ENCODE peak calls at places on chromosome 5, in nine cellular contexts. V is A549; W is fibroblast of mammary gland; I is left ventricle myocardium inferior; A is GM23248; X is ascending aorta; M is lower lobe of right lung; Y is effector memory CD4-positive, alpha-beta T cell; D is DND-41. E is an unnamed sample.

GRCh38 chr5:131068893-131069643 is 96.0 kb downstream of the HINT1 start:
- DNase-seq in M (no peak), Y (peak; percentile 34), A (peak; percentile 3), X (no peak), I (no peak), V (no peak), D (peak; percentile 80), W (no peak), E (no peak)

GRCh38 chr5:20276061-20276958 is 288.3 kb upstream of the CDH18 start:
- DNase-seq in D (no peak), W (peak; percentile 87), X (no peak), M (no peak), V (peak; percentile 65), Y (no peak), I (no peak), A (peak; percentile 79), E (peak; percentile 4)

GRCh38 chr5:53259176-53259575 is 149.6 kb upstream of the MOCS2 start:
- DNase-seq in W (no peak), A (no peak), X (no peak), I (no peak), D (no peak), Y (no peak), V (no peak), M (no peak), E (no peak)

GRCh38 chr5:56466136-56466816 is 233.1 kb upstream of the ANKRD55 start:
- DNase-seq in X (no peak), D (no peak), V (no peak), A (no peak), M (no peak), I (no peak), Y (no peak), W (no peak), E (no peak)

GRCh38 chr5:146528232-146528631 is 12.2 kb upstream of the GPR151 start:
- DNase-seq in X (no peak), D (no peak), Y (no peak), W (no peak), M (no peak), A (no peak), I (no peak), V (no peak), E (no peak)

GRCh38 chr5:54593809-54594208 is 76.2 kb downstream of the SNX18 start:
- DNase-seq in V (no peak), D (no peak), A (no peak), I (no peak), W (no peak), Y (no peak), X (no peak), M (no peak), E (no peak)

GRCh38 chr5:110017854-110018253 is 328.1 kb downstream of the MAN2A1 start:
- DNase-seq in V (no peak), Y (no peak), X (no peak), W (no peak), A (no peak), M (no peak), D (no peak), I (no peak), E (no peak)

GRCh38 chr5:149831492-149831891 is 101.4 kb downstream of the PPARGC1B start:
- DNase-seq in I (no peak), M (no peak), W (peak; percentile 48), Y (no peak), X (no peak), D (no peak), V (peak; percentile 41), A (peak; percentile 47), E (no peak)

GRCh38 chr5:154176191-154176590 is 14.3 kb upstream of the GALNT10 start:
- DNase-seq in Y (no peak), I (no peak), W (no peak), M (no peak), V (no peak), X (no peak), D (no peak), A (peak; percentile 52), E (no peak)

DNA sequence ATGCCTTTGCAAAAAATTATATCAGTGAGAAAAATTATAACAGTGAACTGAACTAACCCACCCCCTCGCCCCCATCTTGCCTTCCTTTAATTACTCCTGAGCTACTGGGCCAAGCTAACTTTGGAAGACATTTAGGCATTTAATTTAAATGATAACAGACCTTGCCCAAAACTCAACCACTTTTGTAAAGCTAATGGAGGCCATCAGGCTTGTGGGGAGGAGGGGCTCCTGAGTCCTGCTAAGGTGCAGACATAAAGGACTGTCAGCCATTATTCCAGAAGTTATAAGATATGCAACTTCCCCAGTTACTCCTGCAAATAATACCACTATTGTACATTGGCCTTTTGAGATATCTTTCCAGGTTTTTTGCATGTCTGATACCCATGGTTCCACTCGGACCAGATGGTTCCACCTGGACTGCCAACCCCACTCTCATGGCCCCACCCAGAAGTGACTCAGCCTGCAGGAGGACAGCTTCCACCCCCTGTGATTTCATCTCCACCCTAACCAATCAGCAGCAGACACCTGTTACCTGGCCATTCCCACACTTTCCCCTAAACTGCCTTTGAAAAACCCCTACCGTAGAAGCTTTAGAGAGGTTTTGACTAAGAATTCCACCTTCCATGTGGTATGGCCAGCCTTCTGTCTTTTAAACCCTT is 805.4 kb upstream of the CDH6 start:
- DNase-seq in D (no peak), A (no peak), M (no peak), W (no peak), Y (no peak), I (no peak), X (no peak), V (no peak), E (no peak)
- H3K4me3 ChIP-seq in D (no peak overlapping the region), A (no peak overlapping the region), M (no peak overlapping the region), W (no peak overlapping the region), Y (no peak overlapping the region), I (no peak overlapping the region), X (no peak overlapping the region), V (no peak overlapping the region), E (no peak overlapping the region)

GRCh38 chr5:74864823-74865222 is 1.4 kb downstream of the FAM169A start:
- DNase-seq in A (no peak), W (no peak), I (no peak), M (no peak), Y (no peak), X (no peak), V (no peak), D (no peak), E (no peak)
- H3K4me3 ChIP-seq in A (no peak overlapping the region), W (no peak overlapping the region), I (peak overlapping the region; percentile 72), M (no peak overlapping the region), Y (peak overlapping the region; percentile 55), X (no peak overlapping the region), V (peak overlapping the region; percentile 66), D (peak overlapping the region; percentile 82), E (no peak overlapping the region)

GRCh38 chr5:137516961-137517360 is 17.8 kb upstream of the SPOCK1 start:
- DNase-seq in W (no peak), M (no peak), A (no peak), V (no peak), Y (no peak), I (no peak), X (no peak), D (no peak), E (no peak)
- H3K4me3 ChIP-seq in W (no peak overlapping the region), M (no peak overlapping the region), A (no peak overlapping the region), V (no peak overlapping the region), Y (no peak overlapping the region), I (no peak overlapping the region), X (no peak overlapping the region), D (no peak overlapping the region), E (no peak overlapping the region)

GRCh38 chr5:96896285-96896711 is 20.0 kb downstream of the ERAP2 start:
- DNase-seq in M (no peak), V (no peak), I (no peak), D (no peak), A (no peak), X (no peak), W (no peak), Y (no peak), E (no peak)
- H3K4me3 ChIP-seq in M (no peak overlapping the region), V (no peak overlapping the region), I (no peak overlapping the region), D (no peak overlapping the region), A (no peak overlapping the region), X (no peak overlapping the region), W (no peak overlapping the region), Y (peak overlapping the region; percentile 29), E (no peak overlapping the region)

DNA sequence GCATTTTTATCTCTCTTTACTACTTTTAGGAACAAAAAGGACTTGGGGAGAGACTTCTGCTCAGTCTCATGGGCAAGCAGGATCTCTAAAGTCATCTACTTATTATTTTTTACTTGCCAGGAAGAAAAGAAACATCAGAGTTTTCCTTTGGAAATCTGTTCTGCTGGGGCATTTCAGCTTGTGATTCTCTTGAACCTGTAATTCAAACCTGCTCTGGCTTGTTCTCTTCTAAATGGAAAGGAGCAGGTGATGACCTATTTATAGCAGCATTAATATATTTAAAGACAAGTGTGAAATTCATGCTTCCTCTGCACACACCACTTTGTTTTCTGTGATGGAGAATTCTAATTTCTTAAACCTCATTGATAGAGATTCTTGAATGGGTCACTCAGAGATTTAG is 2.0 kb downstream of the ADCY2 start:
- DNase-seq in M (no peak), I (no peak), V (no peak), W (no peak), X (no peak), D (no peak), A (no peak), Y (no peak), E (no peak)
- H3K4me3 ChIP-seq in M (no peak overlapping the region), I (no peak overlapping the region), V (no peak overlapping the region), W (no peak overlapping the region), X (no peak overlapping the region), D (no peak overlapping the region), A (no peak overlapping the region), Y (no peak overlapping the region), E (no peak overlapping the region)

GRCh38 chr5:116315531-116315930 is 230.7 kb downstream of the COMMD10 start:
- DNase-seq in M (no peak), D (no peak), I (no peak), X (no peak), A (no peak), W (no peak), V (no peak), Y (no peak), E (no peak)
- H3K4me3 ChIP-seq in M (no peak overlapping the region), D (no peak overlapping the region), I (no peak overlapping the region), X (no peak overlapping the region), A (no peak overlapping the region), W (no peak overlapping the region), V (no peak overlapping the region), Y (no peak overlapping the region), E (no peak overlapping the region)

GRCh38 chr5:88876714-88877113 is 6.3 kb downstream of the MEF2C start:
- DNase-seq in X (no peak), D (no peak), I (no peak), W (no peak), Y (no peak), V (no peak), M (no peak), A (no peak), E (no peak)
- H3K4me3 ChIP-seq in X (peak overlapping the region; percentile 83), D (no peak overlapping the region), I (peak overlapping the region; percentile 79), W (no peak overlapping the region), Y (no peak overlapping the region), V (no peak overlapping the region), M (no peak overlapping the region), A (no peak overlapping the region), E (no peak overlapping the region)

GRCh38 chr5:73435640-73436534 is 12.7 kb downstream of the FOXD1 start:
- DNase-seq in W (no peak), I (no peak), X (no peak), M (no peak), V (no peak), Y (no peak), A (peak; percentile 6), D (no peak), E (no peak)
- H3K4me3 ChIP-seq in W (no peak overlapping the region), I (peak overlapping the region; percentile 50), X (peak overlapping the region; percentile 61), M (no peak overlapping the region), V (no peak overlapping the region), Y (no peak overlapping the region), A (no peak overlapping the region), D (no peak overlapping the region), E (no peak overlapping the region)

GRCh38 chr5:108925073-108925472 is 177.4 kb downstream of the FER start:
- DNase-seq in W (no peak), D (no peak), I (no peak), A (no peak), M (no peak), X (no peak), Y (no peak), V (no peak), E (no peak)
- H3K4me3 ChIP-seq in W (no peak overlapping the region), D (peak overlapping the region; percentile 83), I (no peak overlapping the region), A (no peak overlapping the region), M (no peak overlapping the region), X (no peak overlapping the region), Y (no peak overlapping the region), V (no peak overlapping the region), E (no peak overlapping the region)

E was measured in BJ.